ENCODE peak calls at places on chromosomes 6 and 20, in nine cellular contexts. C is activated CD8-positive, alpha-beta memory T cell treated with anti-CD3 and anti-CD28 coated beads, Interleukin-2, amount 50 U/mL, for 48 hours; I is tibial nerve; G is HAP-1; B is hepatic stellate cell; N is activated naive CD8-positive, alpha-beta T cell treated with anti-CD3 and anti-CD28 coated beads, Interleukin-2, amount 10 ng/mL, durations not matched to agents 7 days and 5 days; O is substantia nigra; V is HCT116; Z is stimulated activated CD4-positive, alpha-beta T cell treated with anti-CD3 and anti-CD28 coated beads, Interleukin-4, amount 100 ng/mL, for 24 hours. L is an unnamed sample.
A peak's percentile ranks its signal among the peaks of the same experiment; 100 is the strongest.

GRCh38 chr6:110035321-110035720 is 57.2 kb downstream of the GPR6 start:
- DNase-seq in C (no peak), I (no peak), G (no peak), B (no peak), N (no peak), O (no peak), V (no peak), Z (no peak), L (no peak)

GRCh38 chr6:90135672-90136071 is 161.0 kb downstream of the BACH2 start:
- DNase-seq in C (no peak), I (no peak), G (no peak), B (no peak), N (no peak), O (no peak), V (no peak), Z (no peak), L (no peak)

GRCh38 chr6:118735320-118735719 is 83.9 kb upstream of the CEP85L start:
- DNase-seq in C (no peak), I (no peak), G (peak; percentile 12), B (peak; percentile 22), N (no peak), O (no peak), V (no peak), Z (no peak), L (no peak)

GRCh38 chr6:100267721-100268123 is 197.0 kb downstream of the SIM1 start:
- DNase-seq in C (no peak), I (no peak), G (no peak), B (peak; percentile 4), N (no peak), O (no peak), V (no peak), Z (no peak), L (no peak)

GRCh38 chr6:168440520-168441433 is at the start of gene SMOC2:
- DNase-seq in C (no peak), I (no peak), G (no peak), B (no peak), N (no peak), O (no peak), V (no peak), Z (no peak), L (no peak)

GRCh38 chr6:138541793-138542481 is 42.6 kb upstream of the NHSL1 start:
- DNase-seq in C (no peak), I (no peak), G (peak; percentile 71), B (no peak), N (no peak), O (no peak), V (no peak), Z (no peak), L (no peak)

GRCh38 chr6:75524322-75524972 is 30.8 kb upstream of the FILIP1 start:
- DNase-seq in C (no peak), I (no peak), G (peak; percentile 61), B (peak; percentile 59), N (no peak), O (no peak), V (peak; percentile 10), Z (no peak), L (no peak)

GRCh38 chr6:83257791-83258190 is 64.6 kb downstream of the RWDD2A start:
- DNase-seq in C (no peak), I (no peak), G (no peak), B (no peak), N (no peak), O (no peak), V (no peak), Z (no peak), L (no peak)

GRCh38 chr6:16270178-16270794 is 31.9 kb downstream of the GMPR start:
- DNase-seq in C (no peak), I (no peak), G (no peak), B (no peak), N (no peak), O (no peak), V (no peak), Z (no peak), L (no peak)

GRCh38 chr6:33439956-33440648 is 14.3 kb upstream of the ZBTB9 start:
- DNase-seq in C (no peak), I (no peak), G (no peak), B (no peak), N (no peak), O (no peak), V (no peak), Z (no peak), L (no peak)

GRCh38 chr20:32982617-32983458 is 21.4 kb downstream of the SUN5 start:
- DNase-seq in C (no peak), I (no peak), G (peak; percentile 24), B (no peak), N (no peak), O (peak; percentile 41), V (no peak), Z (no peak), L (peak; percentile 26)

GRCh38 chr6:23775127-23775526 is 350.9 kb upstream of the NRSN1 start:
- DNase-seq in C (no peak), I (no peak), G (no peak), B (no peak), N (no peak), O (no peak), V (no peak), Z (no peak), L (no peak)

GRCh38 chr6:81228912-81229540 is 523.5 kb downstream of the TENT5A start:
- DNase-seq in C (no peak), I (no peak), G (no peak), B (peak; percentile 30), N (no peak), O (no peak), V (no peak), Z (no peak), L (no peak)

GRCh38 chr6:5053864-5054426 is 31.2 kb upstream of the PPP1R3G start:
- DNase-seq in C (no peak), I (no peak), G (no peak), B (no peak), N (no peak), O (no peak), V (no peak), Z (no peak), L (no peak)